ENCODE peak calls at places on chromosomes 11 and 22, in eight cellular contexts. One of them, this sample, is unnamed.

GRCh38 chr22:18983120-18983651 is 47.1 kb upstream of the PRODH start:
- DNase-seq in NCI-H460: no peak
- DNase-seq in activated CD8-positive, alpha-beta memory T cell treated with anti-CD3 and anti-CD28 coated beads, Interleukin-2, amount 50 U/mL, for 48 hours: no peak
- DNase-seq in stimulated activated CD8-positive, alpha-beta memory T cell treated with anti-CD3 and anti-CD28 coated beads, Interleukin-15, amount 100 ng/mL, for 24 hours: no peak
- DNase-seq in NCI-H187 treated with DMSO at 0.1 percent for 48 hours: no peak
- DNase-seq in activated T-cell treated with anti-CD3 and anti-CD28 coated beads for 1 hour: no peak
- DNase-seq in adipocyte: no peak
- DNase-seq in stimulated activated CD4-positive, alpha-beta T cell treated with anti-CD3 and anti-CD28 coated beads, Interleukin-12 subunit alpha, Interleukin-12 subunit beta, amount 100 ng/mL, for 48 hours: no peak
- DNase-seq in this sample: no peak

GRCh38 chr11:65946655-65947054 is 1.4 kb downstream of the TSGA10IP start:
- DNase-seq in activated T-cell treated with anti-CD3 and anti-CD28 coated beads for 1 hour: no peak
- DNase-seq in adipocyte: no peak
- DNase-seq in stimulated activated CD4-positive, alpha-beta T cell treated with anti-CD3 and anti-CD28 coated beads, Interleukin-12 subunit alpha, Interleukin-12 subunit beta, amount 100 ng/mL, for 48 hours: no peak
- DNase-seq in activated CD8-positive, alpha-beta memory T cell treated with anti-CD3 and anti-CD28 coated beads, Interleukin-2, amount 50 U/mL, for 48 hours: no peak
- DNase-seq in stimulated activated CD8-positive, alpha-beta memory T cell treated with anti-CD3 and anti-CD28 coated beads, Interleukin-15, amount 100 ng/mL, for 24 hours: no peak
- DNase-seq in NCI-H460: no peak
- DNase-seq in NCI-H187 treated with DMSO at 0.1 percent for 48 hours: no peak
- DNase-seq in this sample: no peak

GRCh38 chr22:29704528-29705285 is 15.1 kb upstream of the CABP7 start:
- DNase-seq in stimulated activated CD8-positive, alpha-beta memory T cell treated with anti-CD3 and anti-CD28 coated beads, Interleukin-15, amount 100 ng/mL, for 24 hours: no peak
- DNase-seq in activated CD8-positive, alpha-beta memory T cell treated with anti-CD3 and anti-CD28 coated beads, Interleukin-2, amount 50 U/mL, for 48 hours: no peak
- DNase-seq in activated T-cell treated with anti-CD3 and anti-CD28 coated beads for 1 hour: no peak
- DNase-seq in NCI-H460: no peak
- DNase-seq in adipocyte: peak
- DNase-seq in stimulated activated CD4-positive, alpha-beta T cell treated with anti-CD3 and anti-CD28 coated beads, Interleukin-12 subunit alpha, Interleukin-12 subunit beta, amount 100 ng/mL, for 48 hours: no peak
- DNase-seq in NCI-H187 treated with DMSO at 0.1 percent for 48 hours: no peak
- DNase-seq in this sample: no peak

GRCh38 chr22:27299181-27300085 is 502.1 kb downstream of the MN1 start:
- DNase-seq in NCI-H460: no peak
- DNase-seq in stimulated activated CD4-positive, alpha-beta T cell treated with anti-CD3 and anti-CD28 coated beads, Interleukin-12 subunit alpha, Interleukin-12 subunit beta, amount 100 ng/mL, for 48 hours: no peak
- DNase-seq in adipocyte: no peak
- DNase-seq in NCI-H187 treated with DMSO at 0.1 percent for 48 hours: no peak
- DNase-seq in stimulated activated CD8-positive, alpha-beta memory T cell treated with anti-CD3 and anti-CD28 coated beads, Interleukin-15, amount 100 ng/mL, for 24 hours: no peak
- DNase-seq in activated CD8-positive, alpha-beta memory T cell treated with anti-CD3 and anti-CD28 coated beads, Interleukin-2, amount 50 U/mL, for 48 hours: no peak
- DNase-seq in activated T-cell treated with anti-CD3 and anti-CD28 coated beads for 1 hour: no peak
- DNase-seq in this sample: no peak

GRCh38 chr11:47179655-47179991 is 2.9 kb upstream of the ARFGAP2 start:
- DNase-seq in activated T-cell treated with anti-CD3 and anti-CD28 coated beads for 1 hour: no peak
- DNase-seq in NCI-H187 treated with DMSO at 0.1 percent for 48 hours: no peak
- DNase-seq in NCI-H460: peak
- DNase-seq in stimulated activated CD4-positive, alpha-beta T cell treated with anti-CD3 and anti-CD28 coated beads, Interleukin-12 subunit alpha, Interleukin-12 subunit beta, amount 100 ng/mL, for 48 hours: peak
- DNase-seq in stimulated activated CD8-positive, alpha-beta memory T cell treated with anti-CD3 and anti-CD28 coated beads, Interleukin-15, amount 100 ng/mL, for 24 hours: no peak
- DNase-seq in adipocyte: peak
- DNase-seq in activated CD8-positive, alpha-beta memory T cell treated with anti-CD3 and anti-CD28 coated beads, Interleukin-2, amount 50 U/mL, for 48 hours: no peak
- DNase-seq in this sample: no peak

GRCh38 chr11:12803086-12803826 is 129.0 kb downstream of the TEAD1 start:
- DNase-seq in stimulated activated CD8-positive, alpha-beta memory T cell treated with anti-CD3 and anti-CD28 coated beads, Interleukin-15, amount 100 ng/mL, for 24 hours: no peak
- DNase-seq in stimulated activated CD4-positive, alpha-beta T cell treated with anti-CD3 and anti-CD28 coated beads, Interleukin-12 subunit alpha, Interleukin-12 subunit beta, amount 100 ng/mL, for 48 hours: no peak
- DNase-seq in adipocyte: peak
- DNase-seq in NCI-H460: no peak
- DNase-seq in NCI-H187 treated with DMSO at 0.1 percent for 48 hours: no peak
- DNase-seq in activated CD8-positive, alpha-beta memory T cell treated with anti-CD3 and anti-CD28 coated beads, Interleukin-2, amount 50 U/mL, for 48 hours: no peak
- DNase-seq in activated T-cell treated with anti-CD3 and anti-CD28 coated beads for 1 hour: no peak
- DNase-seq in this sample: no peak

GRCh38 chr22:49243965-49244364 is 583.7 kb downstream of the BRD1 start:
- DNase-seq in activated T-cell treated with anti-CD3 and anti-CD28 coated beads for 1 hour: no peak
- DNase-seq in stimulated activated CD8-positive, alpha-beta memory T cell treated with anti-CD3 and anti-CD28 coated beads, Interleukin-15, amount 100 ng/mL, for 24 hours: no peak
- DNase-seq in activated CD8-positive, alpha-beta memory T cell treated with anti-CD3 and anti-CD28 coated beads, Interleukin-2, amount 50 U/mL, for 48 hours: no peak
- DNase-seq in adipocyte: no peak
- DNase-seq in NCI-H460: no peak
- DNase-seq in stimulated activated CD4-positive, alpha-beta T cell treated with anti-CD3 and anti-CD28 coated beads, Interleukin-12 subunit alpha, Interleukin-12 subunit beta, amount 100 ng/mL, for 48 hours: no peak
- DNase-seq in NCI-H187 treated with DMSO at 0.1 percent for 48 hours: no peak
- DNase-seq in this sample: no peak

GRCh38 chr22:39748877-39749276 is 144.7 kb downstream of the ENTHD1 start:
- DNase-seq in stimulated activated CD8-positive, alpha-beta memory T cell treated with anti-CD3 and anti-CD28 coated beads, Interleukin-15, amount 100 ng/mL, for 24 hours: no peak
- DNase-seq in activated CD8-positive, alpha-beta memory T cell treated with anti-CD3 and anti-CD28 coated beads, Interleukin-2, amount 50 U/mL, for 48 hours: no peak
- DNase-seq in adipocyte: peak
- DNase-seq in NCI-H460: peak
- DNase-seq in activated T-cell treated with anti-CD3 and anti-CD28 coated beads for 1 hour: no peak
- DNase-seq in stimulated activated CD4-positive, alpha-beta T cell treated with anti-CD3 and anti-CD28 coated beads, Interleukin-12 subunit alpha, Interleukin-12 subunit beta, amount 100 ng/mL, for 48 hours: no peak
- DNase-seq in NCI-H187 treated with DMSO at 0.1 percent for 48 hours: no peak
- DNase-seq in this sample: peak

GRCh38 chr11:126925321-126926093 is 75.1 kb downstream of the KIRREL3 start:
- DNase-seq in NCI-H187 treated with DMSO at 0.1 percent for 48 hours: no peak
- DNase-seq in NCI-H460: no peak
- DNase-seq in activated T-cell treated with anti-CD3 and anti-CD28 coated beads for 1 hour: no peak
- DNase-seq in adipocyte: no peak
- DNase-seq in stimulated activated CD8-positive, alpha-beta memory T cell treated with anti-CD3 and anti-CD28 coated beads, Interleukin-15, amount 100 ng/mL, for 24 hours: no peak
- DNase-seq in stimulated activated CD4-positive, alpha-beta T cell treated with anti-CD3 and anti-CD28 coated beads, Interleukin-12 subunit alpha, Interleukin-12 subunit beta, amount 100 ng/mL, for 48 hours: no peak
- DNase-seq in activated CD8-positive, alpha-beta memory T cell treated with anti-CD3 and anti-CD28 coated beads, Interleukin-2, amount 50 U/mL, for 48 hours: no peak
- DNase-seq in this sample: no peak

GRCh38 chr11:118206612-118207031 is 18.2 kb downstream of the JAML start:
- DNase-seq in NCI-H187 treated with DMSO at 0.1 percent for 48 hours: no peak
- DNase-seq in adipocyte: no peak
- DNase-seq in activated T-cell treated with anti-CD3 and anti-CD28 coated beads for 1 hour: no peak
- DNase-seq in stimulated activated CD8-positive, alpha-beta memory T cell treated with anti-CD3 and anti-CD28 coated beads, Interleukin-15, amount 100 ng/mL, for 24 hours: no peak
- DNase-seq in activated CD8-positive, alpha-beta memory T cell treated with anti-CD3 and anti-CD28 coated beads, Interleukin-2, amount 50 U/mL, for 48 hours: no peak
- DNase-seq in NCI-H460: no peak
- DNase-seq in stimulated activated CD4-positive, alpha-beta T cell treated with anti-CD3 and anti-CD28 coated beads, Interleukin-12 subunit alpha, Interleukin-12 subunit beta, amount 100 ng/mL, for 48 hours: no peak
- DNase-seq in this sample: no peak

GRCh38 chr11:82718307-82718706 is 15.4 kb downstream of the FAM181B start:
- DNase-seq in stimulated activated CD8-positive, alpha-beta memory T cell treated with anti-CD3 and anti-CD28 coated beads, Interleukin-15, amount 100 ng/mL, for 24 hours: no peak
- DNase-seq in activated T-cell treated with anti-CD3 and anti-CD28 coated beads for 1 hour: no peak
- DNase-seq in adipocyte: peak
- DNase-seq in stimulated activated CD4-positive, alpha-beta T cell treated with anti-CD3 and anti-CD28 coated beads, Interleukin-12 subunit alpha, Interleukin-12 subunit beta, amount 100 ng/mL, for 48 hours: no peak
- DNase-seq in activated CD8-positive, alpha-beta memory T cell treated with anti-CD3 and anti-CD28 coated beads, Interleukin-2, amount 50 U/mL, for 48 hours: no peak
- DNase-seq in NCI-H187 treated with DMSO at 0.1 percent for 48 hours: peak
- DNase-seq in NCI-H460: peak
- DNase-seq in this sample: no peak

GRCh38 chr11:124756753-124757227 is 4.7 kb upstream of the VSIG2 start:
- DNase-seq in adipocyte: no peak
- DNase-seq in stimulated activated CD4-positive, alpha-beta T cell treated with anti-CD3 and anti-CD28 coated beads, Interleukin-12 subunit alpha, Interleukin-12 subunit beta, amount 100 ng/mL, for 48 hours: no peak
- DNase-seq in activated T-cell treated with anti-CD3 and anti-CD28 coated beads for 1 hour: no peak
- DNase-seq in activated CD8-positive, alpha-beta memory T cell treated with anti-CD3 and anti-CD28 coated beads, Interleukin-2, amount 50 U/mL, for 48 hours: no peak
- DNase-seq in NCI-H187 treated with DMSO at 0.1 percent for 48 hours: no peak
- DNase-seq in stimulated activated CD8-positive, alpha-beta memory T cell treated with anti-CD3 and anti-CD28 coated beads, Interleukin-15, amount 100 ng/mL, for 24 hours: no peak
- DNase-seq in NCI-H460: no peak
- DNase-seq in this sample: no peak

GRCh38 chr11:3022982-3023381 is 30.9 kb upstream of the NAP1L4 start:
- DNase-seq in activated T-cell treated with anti-CD3 and anti-CD28 coated beads for 1 hour: no peak
- DNase-seq in adipocyte: peak
- DNase-seq in stimulated activated CD4-positive, alpha-beta T cell treated with anti-CD3 and anti-CD28 coated beads, Interleukin-12 subunit alpha, Interleukin-12 subunit beta, amount 100 ng/mL, for 48 hours: no peak
- DNase-seq in NCI-H187 treated with DMSO at 0.1 percent for 48 hours: no peak
- DNase-seq in activated CD8-positive, alpha-beta memory T cell treated with anti-CD3 and anti-CD28 coated beads, Interleukin-2, amount 50 U/mL, for 48 hours: no peak
- DNase-seq in NCI-H460: no peak
- DNase-seq in stimulated activated CD8-positive, alpha-beta memory T cell treated with anti-CD3 and anti-CD28 coated beads, Interleukin-15, amount 100 ng/mL, for 24 hours: no peak
- DNase-seq in this sample: no peak

This sample was measured in NCI-H2107.